ENCODE peak calls at places on chromosome 3, in nine cellular contexts. Z is H54; M is GM03348; R is OCI-M1; Q is AG04450; B is stimulated activated CD4-positive, alpha-beta T cell treated with anti-CD3 and anti-CD28 coated beads, Interleukin-1b, Interleukin-23, amount 100 ng/mL, for 48 hours; N is CD4-positive, CD25-positive, alpha-beta regulatory T cell; O is ureter; G is amygdala. P is an unnamed sample.

GRCh38 chr3:158912621-158913020 is 110.8 kb downstream of the MFSD1 start:
- DNase-seq in Z (no peak), M (no peak), R (no peak), Q (no peak), B (no peak), N (no peak), O (no peak), G (no peak), P (no peak)

GRCh38 chr3:61996351-61996750 is 377.0 kb downstream of the FEZF2 start:
- DNase-seq in Z (no peak), M (no peak), R (no peak), Q (no peak), B (no peak), N (no peak), O (no peak), G (no peak), P (no peak)

GRCh38 chr3:30989266-30989799 is 94.9 kb upstream of the GADL1 start:
- DNase-seq in Z (no peak), M (no peak), R (no peak), Q (no peak), B (no peak), N (no peak), O (no peak), G (no peak), P (no peak)

GRCh38 chr3:42191443-42191747 is 74.6 kb downstream of the CCK start:
- DNase-seq in Z (no peak), M (no peak), R (no peak), Q (no peak), B (no peak), N (no peak), O (no peak), G (no peak), P (no peak)

GRCh38 chr3:171874879-171875278 is 31.7 kb downstream of the TMEM212 start:
- DNase-seq in Z (no peak), M (no peak), R (no peak), Q (no peak), B (no peak), N (no peak), O (no peak), G (no peak), P (no peak)

GRCh38 chr3:46695177-46695961 is 1.9 kb upstream of the ALS2CL start:
- DNase-seq in Z (peak; percentile 50), M (no peak), R (peak; percentile 26), Q (no peak), B (peak; percentile 60), N (peak; percentile 40), O (peak; percentile 62), G (no peak), P (peak; percentile 49)

GRCh38 chr3:45807645-45808540 is 11.6 kb upstream of the SLC6A20 start:
- DNase-seq in Z (no peak), M (no peak), R (no peak), Q (no peak), B (no peak), N (no peak), O (no peak), G (no peak), P (no peak)

GRCh38 chr3:187878776-187879524 is 133.7 kb upstream of the BCL6 start:
- DNase-seq in Z (peak; percentile 30), M (peak; percentile 58), R (no peak), Q (no peak), B (no peak), N (no peak), O (no peak), G (no peak), P (no peak)

GRCh38 chr3:144053121-144053520 is 81.5 kb downstream of the DIPK2A start:
- DNase-seq in Z (no peak), M (peak; percentile 68), R (no peak), Q (peak; percentile 34), B (no peak), N (no peak), O (no peak), G (no peak), P (no peak)

GRCh38 chr3:124372784-124373183 is 357.5 kb upstream of the UMPS start:
- DNase-seq in Z (no peak), M (no peak), R (no peak), Q (no peak), B (no peak), N (no peak), O (no peak), G (no peak), P (no peak)

GRCh38 chr3:178736300-178736699 is 200.1 kb downstream of the KCNMB2 start:
- DNase-seq in Z (no peak), M (no peak), R (no peak), Q (no peak), B (no peak), N (no peak), O (no peak), G (no peak), P (no peak)

GRCh38 chr3:177929310-177929709 is 606.9 kb upstream of the KCNMB2 start:
- DNase-seq in Z (no peak), M (no peak), R (no peak), Q (no peak), B (no peak), N (no peak), O (no peak), G (no peak), P (no peak)

GRCh38 chr3:138942861-138943623 is 3.9 kb downstream of the FOXL2 start:
- DNase-seq in Z (no peak), M (no peak), R (no peak), Q (no peak), B (no peak), N (no peak), O (no peak), G (no peak), P (no peak)

GRCh38 chr3:98343647-98344507 is 9.8 kb upstream of the OR5K4 start:
- DNase-seq in Z (peak; percentile 7), M (peak; percentile 26), R (peak; percentile 83), Q (no peak), B (no peak), N (peak; percentile 34), O (no peak), G (no peak), P (peak; percentile 83)

GRCh38 chr3:196341142-196341541 is 3.0 kb upstream of the TM4SF19 start:
- DNase-seq in Z (peak; percentile 65), M (peak; percentile 73), R (no peak), Q (no peak), B (no peak), N (no peak), O (no peak), G (no peak), P (no peak)

GRCh38 chr3:134328846-134329245 is 45.4 kb downstream of the AMOTL2 start:
- DNase-seq in Z (no peak), M (no peak), R (no peak), Q (no peak), B (no peak), N (no peak), O (no peak), G (no peak), P (no peak)

GRCh38 chr3:185717627-185718330 is 107.1 kb downstream of the IGF2BP2 start:
- DNase-seq in Z (no peak), M (no peak), R (no peak), Q (no peak), B (no peak), N (no peak), O (no peak), G (no peak), P (no peak)

GRCh38 chr3:170594528-170594927 is 8.7 kb upstream of the SLC7A14 start:
- DNase-seq in Z (no peak), M (no peak), R (no peak), Q (no peak), B (no peak), N (no peak), O (no peak), G (no peak), P (no peak)

GRCh38 chr3:105328338-105328730 is 38.4 kb upstream of the ALCAM start:
- DNase-seq in Z (no peak), M (no peak), R (no peak), Q (no peak), B (no peak), N (no peak), O (no peak), G (no peak), P (no peak)

GRCh38 chr3:119781330-119782198 is at the start of gene NR1I2:
- DNase-seq in Z (no peak), M (no peak), R (peak; percentile 26), Q (no peak), B (no peak), N (no peak), O (no peak), G (no peak), P (no peak)

GRCh38 chr3:39279745-39280517 is at the start of gene CX3CR1:
- DNase-seq in Z (no peak), M (no peak), R (peak; percentile 22), Q (no peak), B (no peak), N (no peak), O (no peak), G (no peak), P (no peak)

GRCh38 chr3:150609988-150610387 is 6.9 kb downstream of the SELENOT start:
- DNase-seq in Z (no peak), M (no peak), R (peak; percentile 24), Q (no peak), B (no peak), N (no peak), O (no peak), G (no peak), P (no peak)

GRCh38 chr3:143657391-143657790 is 190.9 kb downstream of the SLC9A9 start:
- DNase-seq in Z (no peak), M (peak; percentile 22), R (peak; percentile 13), Q (no peak), B (no peak), N (no peak), O (no peak), G (no peak), P (no peak)

GRCh38 chr3:61530355-61530754 is 31.0 kb upstream of the PTPRG start:
- DNase-seq in Z (no peak), M (no peak), R (peak; percentile 52), Q (no peak), B (no peak), N (no peak), O (no peak), G (no peak), P (no peak)

GRCh38 chr3:112086857-112087524 is 802 bp downstream of the C3orf52 start:
- DNase-seq in Z (no peak), M (peak; percentile 37), R (no peak), Q (no peak), B (no peak), N (no peak), O (no peak), G (no peak), P (no peak)

GRCh38 chr3:124158174-124158812 is 166.4 kb upstream of the ROPN1 start:
- DNase-seq in Z (no peak), M (no peak), R (no peak), Q (no peak), B (no peak), N (no peak), O (no peak), G (no peak), P (no peak)

GRCh38 chr3:5441401-5441800 is 253.9 kb downstream of the EDEM1 start:
- DNase-seq in Z (no peak), M (no peak), R (peak; percentile 82), Q (no peak), B (no peak), N (no peak), O (no peak), G (no peak), P (no peak)

GRCh38 chr3:76040946-76041345 is 255.6 kb upstream of the ZNF717 start:
- DNase-seq in Z (no peak), M (peak; percentile 13), R (no peak), Q (no peak), B (no peak), N (no peak), O (no peak), G (no peak), P (no peak)

GRCh38 chr3:67196677-67197076 is 198.6 kb downstream of the KBTBD8 start:
- DNase-seq in Z (no peak), M (no peak), R (no peak), Q (no peak), B (no peak), N (no peak), O (no peak), G (no peak), P (no peak)

GRCh38 chr3:178966299-178967183 is 105.1 kb downstream of the ZMAT3 start:
- DNase-seq in Z (peak; percentile 9), M (peak; percentile 39), R (peak; percentile 53), Q (no peak), B (no peak), N (no peak), O (no peak), G (no peak), P (peak; percentile 23)

GRCh38 chr3:33229066-33229465 is 10.5 kb upstream of the SUSD5 start:
- DNase-seq in Z (no peak), M (no peak), R (peak; percentile 61), Q (no peak), B (no peak), N (no peak), O (no peak), G (no peak), P (no peak)